ENCODE peak calls at places on chromosomes 11 and 22, in seven cellular contexts. One of them, this sample, is unnamed.

GRCh38 chr11:74072286-74072685 is 63.4 kb upstream of the UCP3 start:
- DNase-seq in PC-3: no peak
- DNase-seq in prostate gland: no peak
- DNase-seq in CD8-positive, alpha-beta T cell: no peak
- DNase-seq in type B pancreatic cell: no peak
- DNase-seq in breast epithelium: no peak
- DNase-seq in nephron progenitor cell: no peak
- DNase-seq in this sample: peak

GRCh38 chr11:95230054-95231034 is 658 bp downstream of the SESN3 start:
- DNase-seq in type B pancreatic cell: peak
- DNase-seq in breast epithelium: peak
- DNase-seq in CD8-positive, alpha-beta T cell: peak
- DNase-seq in nephron progenitor cell: peak
- DNase-seq in prostate gland: peak
- DNase-seq in PC-3: no peak
- DNase-seq in this sample: no peak

GRCh38 chr11:121444508-121444907 is 7.6 kb upstream of the SORL1 start:
- DNase-seq in breast epithelium: no peak
- DNase-seq in CD8-positive, alpha-beta T cell: no peak
- DNase-seq in nephron progenitor cell: no peak
- DNase-seq in prostate gland: no peak
- DNase-seq in type B pancreatic cell: no peak
- DNase-seq in PC-3: no peak
- DNase-seq in this sample: no peak

GRCh38 chr11:47552086-47552580 is 799 bp downstream of the CELF1 start:
- DNase-seq in prostate gland: no peak
- DNase-seq in CD8-positive, alpha-beta T cell: no peak
- DNase-seq in nephron progenitor cell: peak
- DNase-seq in type B pancreatic cell: no peak
- DNase-seq in PC-3: peak
- DNase-seq in breast epithelium: no peak
- DNase-seq in this sample: no peak

GRCh38 chr11:19670030-19670761 is 42.4 kb upstream of the NAV2 start:
- DNase-seq in CD8-positive, alpha-beta T cell: no peak
- DNase-seq in nephron progenitor cell: no peak
- DNase-seq in prostate gland: no peak
- DNase-seq in type B pancreatic cell: no peak
- DNase-seq in breast epithelium: no peak
- DNase-seq in PC-3: no peak
- DNase-seq in this sample: no peak

GRCh38 chr11:34605481-34606325 is 15.2 kb upstream of the EHF start:
- DNase-seq in prostate gland: no peak
- DNase-seq in PC-3: no peak
- DNase-seq in breast epithelium: no peak
- DNase-seq in CD8-positive, alpha-beta T cell: no peak
- DNase-seq in type B pancreatic cell: no peak
- DNase-seq in nephron progenitor cell: no peak
- DNase-seq in this sample: no peak

GRCh38 chr11:96235725-96236124 is 107.3 kb downstream of the MAML2 start:
- DNase-seq in PC-3: no peak
- DNase-seq in nephron progenitor cell: no peak
- DNase-seq in prostate gland: no peak
- DNase-seq in type B pancreatic cell: no peak
- DNase-seq in breast epithelium: no peak
- DNase-seq in CD8-positive, alpha-beta T cell: no peak
- DNase-seq in this sample: no peak

GRCh38 chr22:20457506-20458240 is 20.0 kb upstream of the SCARF2 start:
- DNase-seq in type B pancreatic cell: no peak
- DNase-seq in nephron progenitor cell: no peak
- DNase-seq in prostate gland: no peak
- DNase-seq in CD8-positive, alpha-beta T cell: no peak
- DNase-seq in breast epithelium: no peak
- DNase-seq in PC-3: no peak
- DNase-seq in this sample: no peak

GRCh38 chr11:86099727-86100320 is 30.9 kb upstream of the PICALM start:
- DNase-seq in breast epithelium: no peak
- DNase-seq in CD8-positive, alpha-beta T cell: no peak
- DNase-seq in prostate gland: no peak
- DNase-seq in PC-3: peak
- DNase-seq in nephron progenitor cell: no peak
- DNase-seq in type B pancreatic cell: no peak
- DNase-seq in this sample: no peak

GRCh38 chr11:121476379-121477032 is 23.7 kb upstream of the SORL1-AS1 start:
- DNase-seq in breast epithelium: no peak
- DNase-seq in PC-3: peak
- DNase-seq in nephron progenitor cell: no peak
- DNase-seq in CD8-positive, alpha-beta T cell: no peak
- DNase-seq in type B pancreatic cell: no peak
- DNase-seq in prostate gland: peak
- DNase-seq in this sample: no peak

GRCh38 chr11:16511109-16511806 is 154.9 kb upstream of the SOX6 start:
- DNase-seq in nephron progenitor cell: no peak
- DNase-seq in breast epithelium: no peak
- DNase-seq in type B pancreatic cell: no peak
- DNase-seq in CD8-positive, alpha-beta T cell: no peak
- DNase-seq in prostate gland: no peak
- DNase-seq in PC-3: peak
- DNase-seq in this sample: no peak

GRCh38 chr11:33869511-33870422 is 22.1 kb downstream of the LMO2 start:
- DNase-seq in nephron progenitor cell: peak
- DNase-seq in CD8-positive, alpha-beta T cell: peak
- DNase-seq in PC-3: peak
- DNase-seq in prostate gland: no peak
- DNase-seq in type B pancreatic cell: no peak
- DNase-seq in breast epithelium: no peak
- DNase-seq in this sample: peak

GRCh38 chr22:20741634-20742581 is 32.0 kb upstream of the SERPIND1 start:
- DNase-seq in type B pancreatic cell: no peak
- DNase-seq in prostate gland: no peak
- DNase-seq in nephron progenitor cell: peak
- DNase-seq in CD8-positive, alpha-beta T cell: peak
- DNase-seq in PC-3: peak
- DNase-seq in breast epithelium: no peak
- DNase-seq in this sample: peak

GRCh38 chr22:45587638-45588481 is 83.8 kb upstream of the ATXN10 start:
- DNase-seq in type B pancreatic cell: no peak
- DNase-seq in breast epithelium: no peak
- DNase-seq in CD8-positive, alpha-beta T cell: no peak
- DNase-seq in PC-3: peak
- DNase-seq in prostate gland: no peak
- DNase-seq in nephron progenitor cell: no peak
- DNase-seq in this sample: no peak

GRCh38 chr22:31490496-31490925 is 869 bp upstream of the EIF4ENIF1 start:
- DNase-seq in nephron progenitor cell: peak
- DNase-seq in PC-3: peak
- DNase-seq in prostate gland: peak
- DNase-seq in CD8-positive, alpha-beta T cell: peak
- DNase-seq in type B pancreatic cell: no peak
- DNase-seq in breast epithelium: no peak
- DNase-seq in this sample: peak

GRCh38 chr11:76668362-76669155 is 2.0 kb downstream of the LRRC32 start:
- DNase-seq in nephron progenitor cell: no peak
- DNase-seq in prostate gland: no peak
- DNase-seq in CD8-positive, alpha-beta T cell: no peak
- DNase-seq in PC-3: no peak
- DNase-seq in breast epithelium: peak
- DNase-seq in type B pancreatic cell: no peak
- DNase-seq in this sample: no peak

GRCh38 chr11:1176224-1177019 is 18.7 kb downstream of the MUC5AC start:
- DNase-seq in nephron progenitor cell: no peak
- DNase-seq in breast epithelium: no peak
- DNase-seq in PC-3: no peak
- DNase-seq in CD8-positive, alpha-beta T cell: no peak
- DNase-seq in type B pancreatic cell: no peak
- DNase-seq in prostate gland: no peak
- DNase-seq in this sample: no peak

GRCh38 chr11:17496406-17496805 is 19.8 kb upstream of the ABCC8 start:
- DNase-seq in PC-3: no peak
- DNase-seq in type B pancreatic cell: no peak
- DNase-seq in CD8-positive, alpha-beta T cell: no peak
- DNase-seq in prostate gland: no peak
- DNase-seq in nephron progenitor cell: no peak
- DNase-seq in breast epithelium: no peak
- DNase-seq in this sample: no peak

GRCh38 chr11:2270322-2271076 is at the start of gene ASCL2:
- DNase-seq in CD8-positive, alpha-beta T cell: no peak
- DNase-seq in PC-3: no peak
- DNase-seq in type B pancreatic cell: peak
- DNase-seq in breast epithelium: peak
- DNase-seq in nephron progenitor cell: peak
- DNase-seq in prostate gland: no peak
- DNase-seq in this sample: no peak

GRCh38 chr11:72349616-72350218 is 84.6 kb downstream of the CLPB start:
- DNase-seq in breast epithelium: no peak
- DNase-seq in type B pancreatic cell: no peak
- DNase-seq in PC-3: no peak
- DNase-seq in nephron progenitor cell: no peak
- DNase-seq in CD8-positive, alpha-beta T cell: no peak
- DNase-seq in prostate gland: no peak
- DNase-seq in this sample: no peak

GRCh38 chr22:39559456-39560105 is 11.0 kb upstream of the CACNA1I start:
- DNase-seq in CD8-positive, alpha-beta T cell: no peak
- DNase-seq in PC-3: peak
- DNase-seq in type B pancreatic cell: no peak
- DNase-seq in prostate gland: no peak
- DNase-seq in nephron progenitor cell: peak
- DNase-seq in breast epithelium: no peak
- DNase-seq in this sample: peak
- TF ChIP-seq CTCF in CD8-positive, alpha-beta T cell: no peak
- TF ChIP-seq CTCF in PC-3: peak
- TF ChIP-seq CTCF in type B pancreatic cell: peak
- TF ChIP-seq CTCF in prostate gland: no peak
- TF ChIP-seq CTCF in nephron progenitor cell: peak
- TF ChIP-seq CTCF in breast epithelium: peak
- TF ChIP-seq CTCF in this sample: peak

GRCh38 chr22:48679656-48680555 is 1147.8 kb downstream of the BRD1 start:
- DNase-seq in PC-3: no peak
- DNase-seq in type B pancreatic cell: no peak
- DNase-seq in breast epithelium: no peak
- DNase-seq in prostate gland: no peak
- DNase-seq in nephron progenitor cell: no peak
- DNase-seq in CD8-positive, alpha-beta T cell: no peak
- DNase-seq in this sample: no peak

GRCh38 chr22:48680601-48681000 is 1147.1 kb downstream of the BRD1 start:
- DNase-seq in CD8-positive, alpha-beta T cell: no peak
- DNase-seq in prostate gland: no peak
- DNase-seq in nephron progenitor cell: no peak
- DNase-seq in breast epithelium: no peak
- DNase-seq in PC-3: no peak
- DNase-seq in type B pancreatic cell: no peak
- DNase-seq in this sample: no peak

GRCh38 chr22:48685767-48686166 is 1141.9 kb downstream of the BRD1 start:
- DNase-seq in breast epithelium: no peak
- DNase-seq in PC-3: no peak
- DNase-seq in prostate gland: no peak
- DNase-seq in CD8-positive, alpha-beta T cell: no peak
- DNase-seq in nephron progenitor cell: no peak
- DNase-seq in type B pancreatic cell: no peak
- DNase-seq in this sample: no peak

GRCh38 chr22:48683640-48684039 is 1144.0 kb downstream of the BRD1 start:
- DNase-seq in type B pancreatic cell: no peak
- DNase-seq in breast epithelium: peak
- DNase-seq in prostate gland: no peak
- DNase-seq in nephron progenitor cell: no peak
- DNase-seq in CD8-positive, alpha-beta T cell: no peak
- DNase-seq in PC-3: no peak
- DNase-seq in this sample: no peak

DNA sequence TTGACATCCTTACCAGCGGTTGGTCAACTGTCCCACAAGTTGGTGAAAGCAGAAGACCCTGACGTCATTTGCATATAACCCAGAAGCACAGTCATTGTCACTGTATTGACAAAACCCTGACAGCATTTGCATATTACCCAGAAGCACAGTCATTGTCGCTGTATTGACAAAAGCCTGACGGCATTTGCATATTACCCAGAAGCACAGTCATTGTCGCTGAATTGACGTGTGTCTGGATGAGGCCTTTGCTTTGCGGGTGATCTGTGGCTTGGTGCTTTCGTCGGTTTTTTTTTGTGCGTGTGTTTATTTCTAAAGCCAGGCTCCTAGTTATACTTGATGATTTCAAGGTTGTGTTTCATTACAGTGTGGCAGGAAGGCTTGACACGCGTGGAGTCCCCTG is 1145.2 kb downstream of the BRD1 start:
- DNase-seq in prostate gland: no peak
- DNase-seq in PC-3: no peak
- DNase-seq in breast epithelium: no peak
- DNase-seq in type B pancreatic cell: no peak
- DNase-seq in nephron progenitor cell: no peak
- DNase-seq in CD8-positive, alpha-beta T cell: no peak
- DNase-seq in this sample: no peak
- TF ChIP-seq CTCF in prostate gland: no peak
- TF ChIP-seq CTCF in PC-3: no peak
- TF ChIP-seq CTCF in breast epithelium: no peak
- TF ChIP-seq CTCF in type B pancreatic cell: no peak
- TF ChIP-seq CTCF in nephron progenitor cell: no peak
- TF ChIP-seq CTCF in CD8-positive, alpha-beta T cell: no peak
- TF ChIP-seq CTCF in this sample: no peak

GRCh38 chr11:14700593-14700992 is 57.0 kb downstream of the PDE3B start:
- DNase-seq in nephron progenitor cell: no peak
- DNase-seq in CD8-positive, alpha-beta T cell: no peak
- DNase-seq in type B pancreatic cell: no peak
- DNase-seq in PC-3: no peak
- DNase-seq in breast epithelium: no peak
- DNase-seq in prostate gland: no peak
- DNase-seq in this sample: no peak
- TF ChIP-seq CTCF in nephron progenitor cell: no peak
- TF ChIP-seq CTCF in CD8-positive, alpha-beta T cell: no peak
- TF ChIP-seq CTCF in type B pancreatic cell: no peak
- TF ChIP-seq CTCF in PC-3: no peak
- TF ChIP-seq CTCF in breast epithelium: no peak
- TF ChIP-seq CTCF in prostate gland: no peak
- TF ChIP-seq CTCF in this sample: no peak

GRCh38 chr22:44368611-44369010 is 55.9 kb upstream of the SHISAL1 start:
- DNase-seq in CD8-positive, alpha-beta T cell: no peak
- DNase-seq in nephron progenitor cell: no peak
- DNase-seq in type B pancreatic cell: no peak
- DNase-seq in breast epithelium: no peak
- DNase-seq in prostate gland: no peak
- DNase-seq in PC-3: no peak
- DNase-seq in this sample: no peak

GRCh38 chr22:44369916-44370804 is 57.4 kb upstream of the SHISAL1 start:
- DNase-seq in breast epithelium: no peak
- DNase-seq in prostate gland: no peak
- DNase-seq in type B pancreatic cell: no peak
- DNase-seq in CD8-positive, alpha-beta T cell: no peak
- DNase-seq in nephron progenitor cell: no peak
- DNase-seq in PC-3: no peak
- DNase-seq in this sample: no peak

GRCh38 chr22:44366372-44367310 is 53.9 kb upstream of the SHISAL1 start:
- DNase-seq in CD8-positive, alpha-beta T cell: no peak
- DNase-seq in nephron progenitor cell: no peak
- DNase-seq in PC-3: no peak
- DNase-seq in breast epithelium: no peak
- DNase-seq in prostate gland: no peak
- DNase-seq in type B pancreatic cell: no peak
- DNase-seq in this sample: no peak

GRCh38 chr22:44371741-44372525 is 59.2 kb upstream of the SHISAL1 start:
- DNase-seq in prostate gland: no peak
- DNase-seq in nephron progenitor cell: no peak
- DNase-seq in CD8-positive, alpha-beta T cell: no peak
- DNase-seq in PC-3: no peak
- DNase-seq in breast epithelium: no peak
- DNase-seq in type B pancreatic cell: no peak
- DNase-seq in this sample: no peak

GRCh38 chr22:44369241-44369652 is 56.5 kb upstream of the SHISAL1 start:
- DNase-seq in prostate gland: no peak
- DNase-seq in breast epithelium: no peak
- DNase-seq in nephron progenitor cell: no peak
- DNase-seq in CD8-positive, alpha-beta T cell: no peak
- DNase-seq in type B pancreatic cell: no peak
- DNase-seq in PC-3: no peak
- DNase-seq in this sample: no peak
- TF ChIP-seq CTCF in prostate gland: no peak
- TF ChIP-seq CTCF in breast epithelium: no peak
- TF ChIP-seq CTCF in nephron progenitor cell: no peak
- TF ChIP-seq CTCF in CD8-positive, alpha-beta T cell: no peak
- TF ChIP-seq CTCF in type B pancreatic cell: peak
- TF ChIP-seq CTCF in PC-3: peak
- TF ChIP-seq CTCF in this sample: no peak

This sample was measured in GM10248.